ENCODE peak calls at places on chromosomes 1 and 21, in six cellular contexts. J is colonic mucosa, Q is SK-N-SH, X is heart right ventricle, R is fibroblast of lung, H is gastrocnemius medialis. G is an unnamed sample.

GRCh38 chr1:211285196-211285595 is 26.0 kb downstream of the RCOR3 start:
- DNase-seq in H (no peak), J (no peak), Q (no peak), R (peak; percentile 85), X (no peak), G (no peak)

GRCh38 chr1:44250113-44250781 is 37.0 kb downstream of the DMAP1 start:
- DNase-seq in X (peak; percentile 56), H (no peak), J (no peak), R (no peak), Q (no peak), G (no peak)

GRCh38 chr1:12143631-12144155 is 23.1 kb upstream of the TNFRSF1B start:
- DNase-seq in R (peak; percentile 96), X (peak; percentile 74), Q (no peak), J (peak; percentile 82), H (peak; percentile 74), G (peak; percentile 27)

GRCh38 chr1:117609471-117609911 is 3.6 kb downstream of the TENT5C start:
- DNase-seq in H (peak; percentile 46), X (peak; percentile 43), J (no peak), Q (no peak), R (no peak), G (no peak)

GRCh38 chr1:97875996-97876395 is 44.8 kb downstream of the DPYD start:
- DNase-seq in X (no peak), Q (no peak), R (peak; percentile 56), H (no peak), J (no peak), G (no peak)

GRCh38 chr1:240912821-240913220 is 300.9 kb upstream of the GREM2 start:
- DNase-seq in X (no peak), H (no peak), R (no peak), Q (no peak), J (no peak), G (no peak)

GRCh38 chr1:42876009-42876408 is 29.6 kb downstream of the ZNF691 start:
- DNase-seq in R (no peak), H (no peak), Q (no peak), X (no peak), J (no peak), G (no peak)

GRCh38 chr1:87869563-87869962 is 540.9 kb downstream of the LMO4 start:
- DNase-seq in R (peak; percentile 60), H (no peak), Q (no peak), X (no peak), J (no peak), G (no peak)

GRCh38 chr1:22778842-22779520 is 68.3 kb downstream of the EPHB2 start:
- DNase-seq in H (no peak), J (no peak), X (peak; percentile 48), Q (no peak), R (peak; percentile 40), G (no peak)

GRCh38 chr1:248686815-248687214 is 15.8 kb downstream of the OR14I1 start:
- DNase-seq in Q (peak; percentile 14), R (no peak), X (no peak), H (no peak), J (no peak), G (no peak)

GRCh38 chr1:155942578-155943141 is 1.2 kb downstream of the RXFP4 start:
- DNase-seq in Q (peak; percentile 19), X (no peak), J (peak; percentile 87), H (no peak), R (no peak), G (no peak)

DNA sequence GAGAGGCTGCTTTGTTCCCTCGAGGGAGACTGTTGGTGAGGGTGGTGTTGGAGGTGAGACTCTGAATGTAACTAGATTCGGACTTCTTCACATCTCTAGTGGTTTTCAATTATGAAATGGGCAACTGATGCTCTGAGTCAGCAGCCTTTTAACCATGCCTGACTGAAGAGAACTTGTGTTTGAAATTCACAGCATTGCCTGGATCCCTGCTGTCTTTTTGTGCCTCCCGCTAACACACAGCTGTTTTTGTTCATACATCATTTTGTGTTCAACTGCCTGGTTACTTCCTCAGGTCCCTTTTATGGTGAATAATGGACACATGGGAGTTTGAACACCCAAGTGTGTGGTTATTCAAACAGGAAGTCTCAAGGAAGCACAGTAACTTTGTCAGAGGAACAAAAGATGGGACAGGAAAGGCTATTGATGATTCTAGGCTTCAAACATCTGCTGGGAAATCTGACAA is 16.8 kb downstream of the LAMC1 start:
- DNase-seq in J (no peak), R (peak; percentile 96), H (peak; percentile 19), X (no peak), Q (no peak), G (no peak)
- H3K4me1 ChIP-seq in J (no peaks in the 10 kb centered on the region), R (peaks cover 27% of the 10 kb centered on the region), H (peaks cover 62% of the 10 kb centered on the region), X (peaks cover 84% of the 10 kb centered on the region), Q (peaks cover 40% of the 10 kb centered on the region), G (peaks cover 84% of the 10 kb centered on the region)

GRCh38 chr1:214541206-214541605 is 10.2 kb downstream of the PTPN14 start:
- DNase-seq in X (no peak), H (no peak), R (no peak), Q (no peak), J (no peak), G (no peak)

GRCh38 chr1:214540324-214540723 is 11.1 kb downstream of the PTPN14 start:
- DNase-seq in R (no peak), Q (no peak), X (no peak), J (no peak), H (no peak), G (no peak)

GRCh38 chr1:214537219-214537618 is 14.2 kb downstream of the PTPN14 start:
- DNase-seq in H (no peak), X (no peak), Q (no peak), J (no peak), R (peak; percentile 43), G (no peak)

GRCh38 chr1:214538497-214538896 is 12.9 kb downstream of the PTPN14 start:
- DNase-seq in H (no peak), J (no peak), R (peak; percentile 23), Q (no peak), X (no peak), G (no peak)

GRCh38 chr1:214537872-214538473 is 13.4 kb downstream of the PTPN14 start:
- DNase-seq in R (no peak), H (no peak), J (no peak), Q (no peak), X (no peak), G (no peak)
- H3K4me1 ChIP-seq in R (peaks cover 2% of the 10 kb centered on the region), H (peaks cover 49% of the 10 kb centered on the region), J (no peaks in the 10 kb centered on the region), Q (peaks cover 2% of the 10 kb centered on the region), X (peaks cover 18% of the 10 kb centered on the region), G (no peaks in the 10 kb centered on the region)

DNA sequence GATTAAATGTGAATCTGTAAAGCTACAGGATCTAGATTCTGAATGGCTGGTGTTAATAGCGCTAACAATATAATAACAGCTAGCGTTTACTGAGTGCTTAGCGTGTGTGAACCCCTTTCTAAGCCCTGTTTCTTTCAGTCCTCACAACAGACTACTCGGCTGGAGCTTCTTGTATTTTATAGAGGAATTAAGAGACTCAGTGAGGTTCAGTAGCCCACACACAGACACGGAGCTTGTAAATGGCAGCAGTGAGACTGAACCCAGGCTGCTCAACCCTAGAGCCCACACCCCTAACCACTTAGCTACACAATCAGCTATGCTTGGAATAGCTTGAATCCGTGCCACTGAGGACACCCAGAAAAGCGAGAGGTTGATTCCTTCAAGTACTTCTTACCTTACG is 5.8 kb downstream of the PDPN start:
- DNase-seq in J (no peak), R (no peak), Q (no peak), H (no peak), X (no peak), G (no peak)
- H3K4me1 ChIP-seq in J (no peaks in the 10 kb centered on the region), R (no peaks in the 10 kb centered on the region), Q (no peaks in the 10 kb centered on the region), H (peaks cover 27% of the 10 kb centered on the region), X (peaks cover 25% of the 10 kb centered on the region), G (peaks cover 10% of the 10 kb centered on the region)

GRCh38 chr1:40053138-40053887 is 12.8 kb downstream of the CAP1 start:
- DNase-seq in J (no peak), Q (no peak), R (no peak), H (no peak), X (peak; percentile 30), G (no peak)
- H3K4me1 ChIP-seq in J (peaks cover 15% of the 10 kb centered on the region), Q (no peaks in the 10 kb centered on the region), R (peaks cover 2% of the 10 kb centered on the region), H (peaks cover 26% of the 10 kb centered on the region), X (peaks cover 100% of the 10 kb centered on the region), G (peaks cover 87% of the 10 kb centered on the region)

GRCh38 chr1:224735159-224735558 is 119.0 kb downstream of the CNIH3 start:
- DNase-seq in X (no peak), H (no peak), Q (no peak), R (no peak), J (no peak), G (no peak)
- H3K4me1 ChIP-seq in X (peaks cover 32% of the 10 kb centered on the region), H (peaks cover 13% of the 10 kb centered on the region), Q (peaks cover 16% of the 10 kb centered on the region), R (peaks cover 9% of the 10 kb centered on the region), J (no peaks in the 10 kb centered on the region), G (peaks cover 10% of the 10 kb centered on the region)

GRCh38 chr1:3560199-3560955 is 50.9 kb downstream of the MEGF6 start:
- DNase-seq in R (no peak), H (no peak), J (no peak), Q (no peak), X (no peak), G (no peak)
- H3K4me1 ChIP-seq in R (no peaks in the 10 kb centered on the region), H (no peaks in the 10 kb centered on the region), J (no peaks in the 10 kb centered on the region), Q (peaks cover 19% of the 10 kb centered on the region), X (no peaks in the 10 kb centered on the region), G (peaks cover 34% of the 10 kb centered on the region)

GRCh38 chr1:8203551-8203950 is 114.4 kb upstream of the SLC45A1 start:
- DNase-seq in X (no peak), R (no peak), J (no peak), Q (no peak), H (no peak), G (no peak)
- H3K4me1 ChIP-seq in X (peaks cover 41% of the 10 kb centered on the region), R (peaks cover 18% of the 10 kb centered on the region), J (no peaks in the 10 kb centered on the region), Q (peaks cover 3% of the 10 kb centered on the region), H (peaks cover 10% of the 10 kb centered on the region), G (peaks cover 29% of the 10 kb centered on the region)

DNA sequence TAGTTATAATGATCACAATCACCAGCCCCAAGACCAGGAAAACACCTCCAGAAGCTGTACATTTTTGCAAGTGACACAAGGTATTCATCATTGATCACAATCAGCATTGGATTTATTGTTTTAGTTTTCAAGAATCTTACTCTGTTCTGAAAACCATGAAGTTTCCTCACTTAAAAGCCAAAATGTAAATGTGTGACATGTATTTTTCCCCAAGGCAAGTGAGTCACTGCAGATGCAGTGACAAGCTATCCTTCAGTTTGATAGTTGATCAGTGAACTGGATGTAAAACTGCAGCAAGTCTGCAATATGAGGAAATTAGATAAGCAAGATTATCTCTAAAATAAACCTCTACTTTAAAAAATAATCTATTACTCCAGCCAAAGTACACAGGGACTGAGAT is 41.8 kb downstream of the C21orf91 start:
- DNase-seq in H (no peak), J (no peak), Q (no peak), R (peak; percentile 58), X (no peak), G (no peak)
- H3K4me1 ChIP-seq in H (no peaks in the 10 kb centered on the region), J (no peaks in the 10 kb centered on the region), Q (no peaks in the 10 kb centered on the region), R (no peaks in the 10 kb centered on the region), X (peaks cover 43% of the 10 kb centered on the region), G (no peaks in the 10 kb centered on the region)

DNA sequence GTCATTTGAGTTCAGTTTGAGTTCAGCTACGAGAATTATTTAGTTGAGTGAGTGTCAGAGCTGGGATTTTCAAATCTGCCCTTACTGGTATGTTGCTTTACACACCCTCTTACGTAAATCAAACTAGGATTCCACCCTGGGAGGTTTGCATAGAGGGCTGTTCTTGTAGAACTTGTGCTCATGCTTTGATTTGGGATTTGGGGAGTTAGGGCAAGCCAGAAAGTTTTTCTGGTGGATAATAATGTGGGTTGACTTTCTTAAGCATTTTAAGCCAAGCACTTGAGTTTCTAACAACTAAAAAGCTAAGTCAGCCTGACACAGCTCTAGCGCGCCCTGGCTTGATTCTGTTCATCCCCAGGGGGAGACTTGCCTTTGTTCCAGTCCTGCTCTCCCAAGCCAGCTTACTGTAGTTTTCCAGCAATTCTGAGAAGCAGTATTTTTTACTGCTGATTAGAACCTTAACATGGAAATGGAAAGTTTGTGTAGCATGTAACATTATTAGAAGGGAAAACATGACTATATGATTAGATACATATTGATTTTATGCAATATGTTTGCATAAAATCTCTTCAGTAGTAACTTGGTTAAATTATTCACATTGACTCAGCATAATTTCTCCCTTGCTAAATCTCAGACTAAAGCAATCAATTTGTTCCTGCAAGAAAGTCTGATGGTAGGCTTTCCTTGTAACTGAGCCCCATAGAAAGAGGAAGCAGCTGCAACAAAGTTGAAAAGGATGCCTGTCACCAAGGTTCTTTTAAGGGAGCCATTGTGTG is 11.1 kb upstream of the PGD start:
- DNase-seq in H (no peak), X (peak; percentile 30), J (no peak), R (peak; percentile 72), Q (no peak), G (no peak)
- H3K4me1 ChIP-seq in H (peaks cover 6% of the 10 kb centered on the region), X (peaks cover 39% of the 10 kb centered on the region), J (peaks cover 4% of the 10 kb centered on the region), R (peaks cover 9% of the 10 kb centered on the region), Q (no peaks in the 10 kb centered on the region), G (peaks cover 20% of the 10 kb centered on the region)

G was measured in thoracic aorta.